ENCODE peak calls at places on chromosomes 2 and 18, in four cellular contexts. W is GM20000, R is esophagus squamous epithelium, C is spleen. M is an unnamed sample.

GRCh38 chr2:172552547-172553291 is 3.2 kb upstream of the PDK1 start:
- DNase-seq in R (no peak), W (no peak), C (no peak), M (peak)

GRCh38 chr2:38409136-38409903 is 32.2 kb upstream of the ATL2 start:
- DNase-seq in W (no peak), C (no peak), R (no peak), M (no peak)

GRCh38 chr2:74188018-74188601 is 9.4 kb upstream of the MOB1A start:
- DNase-seq in R (no peak), W (no peak), C (peak), M (no peak)

GRCh38 chr2:26203906-26204305 is 31.0 kb downstream of the GAREM2 start:
- DNase-seq in W (no peak), C (no peak), R (no peak), M (no peak)

GRCh38 chr2:142515493-142515892 is 362.0 kb upstream of the KYNU start:
- DNase-seq in C (no peak), W (no peak), R (no peak), M (no peak)

GRCh38 chr18:51151568-51152511 is 45.6 kb downstream of the MEX3C start:
- DNase-seq in R (no peak), W (peak), C (peak), M (peak)

GRCh38 chr2:109128466-109129355 is at the start of gene SH3RF3:
- DNase-seq in W (peak), R (no peak), C (peak), M (peak)

GRCh38 chr2:120308038-120308910 is 37.7 kb upstream of the INHBB start:
- DNase-seq in C (peak), W (peak), R (no peak), M (peak)

GRCh38 chr2:171706152-171706803 is 19.0 kb downstream of the DYNC1I2 start:
- DNase-seq in R (no peak), W (no peak), C (no peak), M (peak)

GRCh38 chr2:58939388-58939787 is 698.3 kb upstream of the FANCL start:
- DNase-seq in R (no peak), C (no peak), W (no peak), M (no peak)

GRCh38 chr18:21194871-21195771 is 46.9 kb upstream of the GREB1L start:
- DNase-seq in C (no peak), W (peak), R (no peak), M (peak)

GRCh38 chr2:173307287-173307686 is 47.4 kb upstream of the CDCA7 start:
- DNase-seq in R (no peak), C (no peak), W (peak), M (no peak)

GRCh38 chr2:137943948-137944347 is 20.3 kb upstream of the HNMT start:
- DNase-seq in R (no peak), C (no peak), W (no peak), M (no peak)

GRCh38 chr2:167335627-167336026 is 447.3 kb downstream of the XIRP2 start:
- DNase-seq in W (no peak), R (no peak), C (no peak), M (no peak)

GRCh38 chr2:41540268-41540963 is 507.4 kb upstream of the PKDCC start:
- DNase-seq in C (no peak), R (no peak), W (no peak), M (no peak)

GRCh38 chr2:241007111-241007510 is 8.7 kb downstream of the SNED1 start:
- DNase-seq in W (no peak), C (peak), R (no peak), M (no peak)

GRCh38 chr2:120720176-120720575 is 15.5 kb upstream of the GLI2 start:
- DNase-seq in W (no peak), C (peak), R (no peak), M (no peak)

GRCh38 chr2:161873689-161874088 is 200.3 kb downstream of the DPP4 start:
- DNase-seq in R (no peak), W (no peak), C (no peak), M (no peak)

GRCh38 chr18:28584726-28585125 is 407.8 kb upstream of the CDH2 start:
- DNase-seq in R (no peak), W (no peak), C (no peak), M (no peak)

GRCh38 chr2:98039085-98039756 is 43.5 kb upstream of the TMEM131 start:
- DNase-seq in C (no peak), W (no peak), R (no peak), M (peak)

GRCh38 chr2:5368263-5368662 is 323.9 kb upstream of the SOX11 start:
- DNase-seq in W (no peak), R (no peak), C (no peak), M (no peak)
- TF ChIP-seq CTCF in W (no peak), R (no peak), C (no peak), M (no peak)

DNA sequence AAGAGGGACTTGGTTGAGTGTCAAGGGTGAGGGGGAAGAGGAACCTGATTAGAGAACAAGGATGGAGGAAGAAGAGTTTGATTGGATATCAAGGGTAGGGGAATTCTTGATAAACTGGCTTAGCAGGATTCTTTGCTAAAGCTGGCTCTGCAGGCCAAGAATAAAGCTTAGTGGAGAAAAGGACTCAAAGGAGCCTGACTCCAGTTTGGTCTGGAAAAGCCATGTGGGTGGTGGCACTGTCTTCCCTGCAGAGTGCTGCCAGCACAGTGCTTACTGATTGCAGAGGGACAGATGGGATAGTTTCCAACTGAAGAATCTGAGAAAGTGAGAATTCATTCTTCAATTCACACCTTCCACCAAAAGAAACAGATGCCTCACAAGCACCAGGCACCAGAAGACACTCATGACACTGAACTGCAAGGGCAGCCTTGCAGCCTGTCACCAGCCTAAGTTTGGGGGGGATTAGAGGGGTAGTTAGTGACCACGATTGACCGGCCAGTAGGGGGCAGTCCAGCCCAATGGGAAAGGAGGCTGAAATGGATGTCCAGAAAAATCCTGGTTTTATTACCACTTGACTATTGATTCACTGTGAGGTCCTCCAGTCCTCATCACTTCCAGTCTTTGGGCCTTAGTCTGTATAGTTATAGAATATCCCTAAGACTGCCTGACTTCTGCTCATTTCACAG is 334.5 kb downstream of the SMAD2 start:
- DNase-seq in R (no peak), C (no peak), W (peak), M (peak)
- TF ChIP-seq CTCF in R (no peak), C (peak), W (peak), M (peak)

GRCh38 chr2:12169060-12169406 is 422.6 kb downstream of the LPIN1 start:
- DNase-seq in W (no peak), C (no peak), R (no peak), M (peak)
- TF ChIP-seq CTCF in W (no peak), C (no peak), R (no peak), M (no peak)

GRCh38 chr2:181307203-181307991 is 149.8 kb upstream of the ITGA4 start:
- DNase-seq in R (no peak), W (no peak), C (peak), M (peak)

GRCh38 chr2:181304011-181304844 is 153.0 kb upstream of the ITGA4 start:
- DNase-seq in C (peak), R (no peak), W (peak), M (peak)

GRCh38 chr2:181306785-181307184 is 150.4 kb upstream of the ITGA4 start:
- DNase-seq in C (no peak), W (peak), R (no peak), M (peak)

GRCh38 chr2:181308731-181309130 is 148.5 kb upstream of the ITGA4 start:
- DNase-seq in C (no peak), R (no peak), W (no peak), M (peak)

DNA sequence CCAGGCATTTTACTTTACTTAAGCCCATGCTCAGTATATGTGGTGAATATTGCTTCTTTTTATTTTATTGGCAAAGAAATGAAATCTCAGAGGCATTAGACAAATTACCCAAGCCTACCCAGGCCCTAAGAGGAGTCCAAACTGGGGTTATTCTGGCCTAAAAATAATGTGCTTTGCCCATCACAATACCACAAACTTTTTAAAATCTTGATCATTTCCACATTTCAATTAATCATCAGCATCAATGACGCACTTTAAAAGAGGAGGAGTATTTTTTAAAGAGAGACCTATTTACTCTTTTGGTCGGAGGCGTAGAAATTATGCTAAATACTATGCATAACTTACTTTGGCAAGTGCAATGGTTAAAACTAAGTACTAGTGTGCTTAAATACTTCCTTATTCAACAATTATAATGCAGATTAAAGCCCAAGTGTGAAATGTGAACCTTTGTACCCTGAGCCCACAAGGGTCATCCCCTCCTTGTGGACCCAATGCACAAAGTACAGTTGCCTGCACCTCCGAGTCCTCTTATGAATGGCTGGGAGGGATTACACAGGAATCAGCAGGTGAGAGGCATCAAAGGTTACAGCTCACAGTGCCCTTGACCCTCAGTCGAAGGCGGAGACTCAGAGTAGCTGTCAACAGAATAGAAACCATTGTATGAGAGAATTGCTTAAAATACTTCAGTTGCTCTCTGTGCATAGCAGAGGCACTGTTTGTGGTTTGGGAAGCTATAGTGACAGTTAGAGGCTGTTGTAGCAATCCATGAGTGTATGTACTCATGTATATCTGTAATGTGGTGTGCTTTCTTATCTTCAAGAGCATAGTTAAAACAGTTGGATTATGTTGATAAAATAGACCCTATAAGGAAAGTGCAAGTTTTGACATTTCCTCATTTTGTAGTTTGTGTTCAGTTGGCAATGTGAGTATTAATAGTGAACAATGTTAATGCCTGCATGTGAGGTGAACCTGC is 151.7 kb upstream of the ITGA4 start:
- DNase-seq in W (peak), C (peak), R (no peak), M (peak)
- TF ChIP-seq CTCF in W (no peak), C (no peak), R (no peak), M (no peak)

GRCh38 chr18:75173125-75173432 is 35.9 kb downstream of the PTGR3 start:
- DNase-seq in R (no peak), W (peak), C (no peak), M (peak)
- TF ChIP-seq CTCF in R (no peak), W (peak), C (peak), M (peak)

DNA sequence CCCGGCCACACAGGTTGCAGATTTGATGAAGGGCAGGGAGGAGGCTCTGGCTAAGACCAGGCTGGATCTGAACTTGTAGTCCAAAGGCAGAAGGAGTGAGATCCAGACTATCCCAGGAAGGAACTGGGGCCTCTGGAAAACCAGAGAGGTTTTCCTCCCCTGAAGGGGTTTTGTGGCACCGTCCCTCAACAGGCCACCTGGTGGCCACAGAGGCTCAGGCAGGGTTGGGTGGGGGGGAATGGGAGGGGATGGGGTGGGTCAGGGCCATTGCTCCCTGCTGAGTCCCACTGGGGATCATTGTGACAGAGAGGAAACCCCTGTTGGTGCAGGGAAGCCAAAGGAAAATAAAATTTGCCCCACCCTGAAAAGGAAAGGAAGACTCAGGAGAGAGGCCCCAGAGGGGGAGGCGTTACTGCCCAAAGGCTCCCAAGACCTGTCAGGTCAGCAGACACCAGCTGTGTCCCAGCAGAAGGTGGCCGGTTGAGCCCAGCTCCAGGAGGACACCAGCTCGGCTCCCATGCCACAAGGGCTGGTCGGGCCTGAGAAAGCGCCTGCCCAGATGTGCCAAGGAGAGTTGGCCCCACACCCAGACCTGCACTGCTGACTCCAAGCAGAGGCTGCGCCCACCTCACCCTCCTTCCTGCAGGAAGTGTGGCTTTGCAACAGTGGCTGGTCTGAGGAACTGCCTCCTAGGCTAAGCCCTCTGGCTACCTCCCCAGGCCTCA is 37.3 kb upstream of the PTMA start:
- DNase-seq in W (no peak), C (peak), R (no peak), M (peak)
- TF ChIP-seq CTCF in W (peak), C (peak), R (no peak), M (peak)

DNA sequence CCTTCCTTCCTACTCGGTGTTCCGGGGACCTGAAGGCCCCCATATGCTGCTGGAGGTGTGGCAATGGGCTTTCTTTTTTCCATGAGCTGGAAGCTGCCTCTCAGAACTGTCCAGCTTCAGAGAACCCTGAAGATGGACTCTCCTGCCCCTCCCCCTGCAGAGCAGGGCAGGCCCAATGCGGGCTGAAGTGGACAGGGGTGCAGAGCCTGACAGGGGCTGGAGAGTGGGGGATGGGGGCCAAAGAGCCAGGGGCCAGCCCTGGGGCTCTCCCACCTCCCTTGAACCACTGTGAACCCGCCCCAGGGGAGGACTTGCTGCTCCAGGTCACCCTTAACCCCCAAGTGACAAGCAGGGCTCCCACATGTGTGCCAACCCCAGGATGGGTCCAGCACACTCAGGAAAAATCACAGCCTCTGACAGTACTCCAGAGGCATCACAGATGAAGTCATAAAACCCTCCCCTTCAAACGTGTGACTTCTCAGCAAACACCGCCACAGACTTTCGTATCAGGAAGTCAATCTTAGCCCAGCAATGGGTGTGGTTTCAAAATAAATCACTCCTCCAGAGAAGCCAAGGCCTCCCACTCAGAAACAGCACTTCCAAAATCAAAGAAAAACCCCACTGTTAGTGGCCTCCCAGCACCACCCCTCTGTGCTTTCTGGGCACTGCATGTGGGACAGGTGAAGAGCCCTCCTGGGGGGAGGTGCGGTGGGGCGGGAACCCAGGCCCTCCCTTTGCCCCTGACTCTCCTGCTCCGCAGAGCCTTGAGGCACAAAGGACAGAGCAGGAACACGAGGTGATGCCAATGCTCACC is 135.8 kb downstream of the HDAC4 start:
- DNase-seq in R (no peak), C (peak), W (peak), M (peak)
- TF ChIP-seq CTCF in R (no peak), C (no peak), W (no peak), M (no peak)

DNA sequence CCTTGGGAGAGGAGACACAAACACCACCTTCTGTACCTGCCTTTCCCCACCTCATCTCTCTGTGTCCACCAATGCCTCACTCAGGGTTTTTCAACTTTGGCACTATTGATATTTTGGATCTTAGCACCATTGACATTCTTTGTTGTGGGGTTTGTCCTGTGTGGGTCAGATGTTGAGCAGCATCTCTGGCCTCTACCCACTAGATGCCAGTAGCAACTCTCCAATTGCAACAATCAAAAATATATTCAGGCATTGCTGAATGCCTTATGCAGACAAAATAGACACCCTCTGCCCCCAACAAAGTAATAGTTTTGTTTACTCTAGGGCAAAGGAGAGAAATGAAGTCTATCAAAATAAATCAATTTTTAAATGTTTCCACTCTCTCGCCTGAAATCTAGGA is 1384.3 kb upstream of the NXPH2 start:
- DNase-seq in R (no peak), W (no peak), C (no peak), M (no peak)
- TF ChIP-seq CTCF in R (no peak), W (no peak), C (no peak), M (no peak)

DNA sequence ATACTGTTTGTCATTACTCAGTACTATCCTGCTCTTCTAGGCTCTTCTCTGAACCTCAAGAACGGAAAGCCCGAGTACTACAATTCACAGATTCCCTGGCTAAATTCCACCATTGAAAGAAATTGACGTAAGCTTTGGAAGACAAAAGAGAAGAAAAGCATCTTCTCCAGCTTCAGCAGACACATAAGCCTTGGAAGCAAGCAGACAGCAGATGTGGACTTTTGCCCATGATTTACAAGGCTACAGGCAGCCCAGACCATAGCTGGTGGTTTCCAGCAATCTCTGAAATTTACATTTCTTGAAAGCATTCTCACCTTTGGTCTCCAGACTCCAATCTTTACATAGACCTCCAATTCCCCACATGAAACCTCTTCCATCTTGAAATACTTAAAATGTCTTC is 288.9 kb downstream of the C1D start:
- DNase-seq in W (no peak), R (no peak), C (no peak), M (no peak)
- TF ChIP-seq CTCF in W (no peak), R (no peak), C (no peak), M (no peak)

GRCh38 chr2:176174850-176175728 is 13.4 kb upstream of the HOXD1 start:
- DNase-seq in W (no peak), R (no peak), C (no peak), M (peak)
- TF ChIP-seq CTCF in W (no peak), R (no peak), C (no peak), M (no peak)

M was measured in NB4.